ENCODE peak calls at places on chromosomes 5 and 9, in five cellular contexts. F is heart left ventricle; Y is chondrocyte; X is activated CD8-positive, alpha-beta T cell treated with anti-CD3 and anti-CD28 coated beads for 36 hours; P is GM06990. J is an unnamed sample.

GRCh38 chr9:21616082-21616778 is 134.1 kb upstream of the IFNE start:
- DNase-seq in F (no peak), Y (no peak), X (peak), P (no peak), J (no peak)

GRCh38 chr9:93575706-93576295 is 583 bp upstream of the PHF2 start:
- DNase-seq in F (peak), Y (peak), X (peak), P (peak), J (peak)

GRCh38 chr5:146388418-146388817 is 49.8 kb downstream of the POU4F3 start:
- DNase-seq in F (no peak), Y (no peak), X (no peak), P (no peak), J (no peak)

GRCh38 chr9:71638627-71639026 is 129.7 kb downstream of the CEMIP2 start:
- DNase-seq in F (peak), Y (no peak), X (no peak), P (no peak), J (no peak)

GRCh38 chr5:10454591-10455272 is 13.1 kb downstream of the ROPN1L start:
- DNase-seq in F (no peak), Y (no peak), X (no peak), P (no peak), J (no peak)

GRCh38 chr9:5446451-5447236 is 3.7 kb upstream of the CD274 start:
- DNase-seq in F (no peak), Y (no peak), X (no peak), P (no peak), J (no peak)

GRCh38 chr9:70413427-70413797 is 1.0 kb downstream of the KLF9 start:
- DNase-seq in F (peak), Y (no peak), X (peak), P (no peak), J (peak)

GRCh38 chr5:125245216-125245615 is 498.8 kb upstream of the ZNF608 start:
- DNase-seq in F (no peak), Y (no peak), X (no peak), P (no peak), J (no peak)

GRCh38 chr9:29865764-29866313 is 2292.6 kb upstream of the C9orf72 start:
- DNase-seq in F (no peak), Y (no peak), X (no peak), P (no peak), J (no peak)

GRCh38 chr9:132698989-132699388 is 28.7 kb downstream of the GTF3C4 start:
- DNase-seq in F (no peak), Y (no peak), X (no peak), P (no peak), J (no peak)

GRCh38 chr9:32427111-32427873 is 42.8 kb downstream of the ACO1 start:
- DNase-seq in F (no peak), Y (no peak), X (peak), P (no peak), J (no peak)

GRCh38 chr5:34524123-34524522 is 132.0 kb upstream of the RAI14 start:
- DNase-seq in F (no peak), Y (no peak), X (no peak), P (no peak), J (no peak)

GRCh38 chr9:112061152-112061740 is 113.9 kb downstream of the SUSD1 start:
- DNase-seq in F (peak), Y (no peak), X (peak), P (peak), J (peak)

GRCh38 chr9:130174920-130175321 is 2.7 kb downstream of the NCS1 start:
- DNase-seq in F (peak), Y (no peak), X (no peak), P (no peak), J (no peak)

GRCh38 chr9:71647094-71647591 is 121.2 kb downstream of the CEMIP2 start:
- DNase-seq in F (peak), Y (no peak), X (peak), P (peak), J (no peak)

GRCh38 chr9:120729796-120730195 is 15.5 kb upstream of the MEGF9 start:
- DNase-seq in F (no peak), Y (no peak), X (no peak), P (no peak), J (no peak)

GRCh38 chr9:38024036-38024681 is 44.9 kb downstream of the SHB start:
- DNase-seq in F (no peak), Y (no peak), X (no peak), P (no peak), J (no peak)

GRCh38 chr9:116313638-116314037 is 160.0 kb downstream of the PAPPA start:
- DNase-seq in F (no peak), Y (no peak), X (no peak), P (no peak), J (no peak)

GRCh38 chr9:1005043-1005667 is 28.7 kb downstream of the DMRT3 start:
- DNase-seq in F (no peak), Y (no peak), X (peak), P (peak), J (peak)

GRCh38 chr9:92669527-92669889 is 423 bp downstream of the IPPK start:
- DNase-seq in F (no peak), Y (no peak), X (no peak), P (peak), J (peak)

GRCh38 chr5:52999357-52999949 is 10.3 kb downstream of the ITGA2 start:
- DNase-seq in F (no peak), Y (no peak), X (no peak), P (no peak), J (no peak)

GRCh38 chr9:78131969-78132687 is 100.5 kb upstream of the GNAQ start:
- DNase-seq in F (no peak), Y (no peak), X (no peak), P (no peak), J (no peak)

GRCh38 chr5:41587668-41588067 is 77.3 kb upstream of the PLCXD3 start:
- DNase-seq in F (peak), Y (peak), X (no peak), P (no peak), J (no peak)

GRCh38 chr9:128275198-128276007 is at the start of gene GOLGA2:
- DNase-seq in F (peak), Y (no peak), X (no peak), P (no peak), J (peak)

GRCh38 chr5:87048156-87048555 is 219.5 kb upstream of the RASA1 start:
- DNase-seq in F (no peak), Y (no peak), X (no peak), P (no peak), J (no peak)
- TF ChIP-seq CTCF in F (no peak), Y (no peak), X (no peak), P (no peak), J (no peak)

GRCh38 chr5:11555171-11555570 is 349.1 kb downstream of the CTNND2 start:
- DNase-seq in F (no peak), Y (no peak), X (no peak), P (no peak), J (no peak)
- TF ChIP-seq CTCF in F (no peak), Y (no peak), X (no peak), P (no peak), J (no peak)

GRCh38 chr9:123084256-123084655 is 50.8 kb downstream of the GPR21 start:
- DNase-seq in F (no peak), Y (no peak), X (no peak), P (no peak), J (no peak)

GRCh38 chr9:123083680-123084079 is 50.2 kb downstream of the GPR21 start:
- DNase-seq in F (no peak), Y (no peak), X (no peak), P (no peak), J (no peak)

GRCh38 chr9:123080444-123080843 is 47.0 kb downstream of the GPR21 start:
- DNase-seq in F (no peak), Y (no peak), X (no peak), P (no peak), J (no peak)

GRCh38 chr9:123085916-123086315 is 52.4 kb downstream of the GPR21 start:
- DNase-seq in F (no peak), Y (no peak), X (no peak), P (no peak), J (no peak)

GRCh38 chr9:123081824-123082223 is 48.4 kb downstream of the GPR21 start:
- DNase-seq in F (no peak), Y (no peak), X (peak), P (no peak), J (no peak)
- TF ChIP-seq CTCF in F (peak), Y (peak), X (peak), P (peak), J (peak)

GRCh38 chr9:35664531-35665470 is at the start of gene ARHGEF39:
- DNase-seq in F (peak), Y (no peak), X (peak), P (peak), J (peak)
- TF ChIP-seq CTCF in F (no peak), Y (peak), X (no peak), P (peak), J (peak)

DNA sequence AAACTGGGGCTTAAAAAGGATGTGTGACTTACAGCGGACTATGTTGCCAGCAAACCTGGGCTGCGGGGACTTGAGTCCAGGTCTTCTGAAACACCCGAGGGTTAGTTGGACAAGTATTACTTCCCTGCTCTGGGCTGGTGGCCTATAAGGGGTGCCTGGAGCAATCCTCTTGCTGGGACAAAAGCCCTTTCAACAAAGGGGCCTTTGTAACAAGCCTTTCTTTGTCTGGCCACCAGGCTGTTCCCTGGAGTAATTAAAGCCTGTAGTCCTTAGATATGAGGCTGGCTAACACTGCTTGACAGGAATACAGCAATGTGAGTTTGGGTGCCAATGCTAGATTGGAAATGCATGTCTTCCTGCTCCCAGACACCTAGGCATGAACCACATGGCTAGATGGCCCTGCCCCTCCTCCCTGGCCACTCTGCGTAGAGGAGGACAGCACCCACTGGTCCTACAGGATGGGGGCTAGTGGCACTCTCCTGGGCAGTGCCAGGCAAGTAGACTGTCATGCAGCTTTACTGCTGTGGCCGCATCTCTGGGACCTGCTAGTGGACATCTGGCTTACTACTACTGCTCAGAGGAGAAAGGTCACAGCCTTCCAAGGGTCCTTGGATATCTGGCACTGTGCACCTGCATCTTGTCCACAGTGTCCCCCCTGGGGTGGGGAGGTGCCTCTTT is 343.1 kb downstream of the ZSWIM6 start:
- DNase-seq in F (no peak), Y (no peak), X (no peak), P (no peak), J (no peak)
- TF ChIP-seq CTCF in F (no peak), Y (peak), X (no peak), P (no peak), J (no peak)